ENCODE peak calls at places on chromosomes 11 and 22, in nine cellular contexts. N is dorsolateral prefrontal cortex; X is AG08395; S is left ventricle myocardium inferior; C is natural killer cell treated with Interleukin-12 subunit alpha and Interleukin-12 subunit beta and Interleukin-15 and Interleukin-18, amount 100 ng/mL, for 72 hours; G is NCI-H2081; Y is A673; Z is epithelial cell of esophagus; O is fibroblast of the conjunctiva. L is an unnamed sample.

GRCh38 chr22:40721266-40721665 is 42.0 kb downstream of the MCHR1 start:
- DNase-seq in N (no peak), X (peak), S (no peak), C (no peak), G (peak), Y (peak), Z (peak), O (no peak), L (no peak)

GRCh38 chr22:33919591-33920501 is at the start of gene LARGE1:
- DNase-seq in N (peak), X (peak), S (peak), C (no peak), G (no peak), Y (no peak), Z (peak), O (no peak), L (no peak)

GRCh38 chr11:109291553-109291952 is 130.4 kb upstream of the C11orf87 start:
- DNase-seq in N (no peak), X (no peak), S (no peak), C (no peak), G (no peak), Y (no peak), Z (peak), O (no peak), L (no peak)

GRCh38 chr22:43884600-43885318 is 7.1 kb downstream of the PNPLA5 start:
- DNase-seq in N (peak), X (peak), S (peak), C (no peak), G (peak), Y (peak), Z (peak), O (no peak), L (peak)

GRCh38 chr11:4191031-4191571 is 96.5 kb downstream of the RRM1 start:
- DNase-seq in N (no peak), X (no peak), S (peak), C (no peak), G (no peak), Y (no peak), Z (no peak), O (no peak), L (no peak)

GRCh38 chr11:64854534-64855502 is 10.4 kb upstream of the CDC42BPG start:
- DNase-seq in N (peak), X (peak), S (peak), C (no peak), G (no peak), Y (peak), Z (peak), O (peak), L (no peak)

GRCh38 chr22:19844423-19845368 is 10.0 kb downstream of the GNB1L start:
- DNase-seq in N (no peak), X (peak), S (peak), C (no peak), G (no peak), Y (no peak), Z (peak), O (no peak), L (no peak)

GRCh38 chr11:30855383-30856006 is 269.3 kb upstream of the MPPED2 start:
- DNase-seq in N (no peak), X (peak), S (no peak), C (no peak), G (no peak), Y (peak), Z (peak), O (peak), L (no peak)

GRCh38 chr11:125164091-125164421 is 495 bp upstream of the PKNOX2 start:
- DNase-seq in N (no peak), X (no peak), S (no peak), C (no peak), G (no peak), Y (no peak), Z (no peak), O (no peak), L (no peak)